ENCODE peak calls at places on chromosome 1, in six cellular contexts. One of them, this sample, is unnamed.

GRCh38 chr1:94727846-94728715 is 92.1 kb upstream of the SLC44A3 start:
- DNase-seq in lower leg skin: no peak
- DNase-seq in testis: no peak
- DNase-seq in A549: peak
- DNase-seq in heart left ventricle: peak
- DNase-seq in body of pancreas: no peak
- DNase-seq in this sample: no peak

GRCh38 chr1:1540015-1540816 is at the start of gene TMEM240:
- DNase-seq in lower leg skin: peak
- DNase-seq in testis: peak
- DNase-seq in A549: no peak
- DNase-seq in heart left ventricle: peak
- DNase-seq in body of pancreas: peak
- DNase-seq in this sample: peak

GRCh38 chr1:28509705-28510349 is 4.0 kb downstream of the RCC1 start:
- DNase-seq in lower leg skin: no peak
- DNase-seq in testis: no peak
- DNase-seq in A549: no peak
- DNase-seq in heart left ventricle: no peak
- DNase-seq in body of pancreas: no peak
- DNase-seq in this sample: no peak

GRCh38 chr1:202189919-202190715 is 3.5 kb upstream of the LGR6 start:
- DNase-seq in lower leg skin: no peak
- DNase-seq in testis: peak
- DNase-seq in A549: no peak
- DNase-seq in heart left ventricle: no peak
- DNase-seq in body of pancreas: no peak
- DNase-seq in this sample: no peak

GRCh38 chr1:160411231-160411630 is 10.9 kb downstream of the VANGL2 start:
- DNase-seq in lower leg skin: no peak
- DNase-seq in testis: no peak
- DNase-seq in A549: no peak
- DNase-seq in heart left ventricle: no peak
- DNase-seq in body of pancreas: no peak
- DNase-seq in this sample: no peak

GRCh38 chr1:231039161-231040018 is 664 bp downstream of the FAM89A start:
- DNase-seq in lower leg skin: peak
- DNase-seq in testis: peak
- DNase-seq in A549: peak
- DNase-seq in heart left ventricle: no peak
- DNase-seq in body of pancreas: peak
- DNase-seq in this sample: no peak

GRCh38 chr1:23290811-23291565 is 53.1 kb downstream of the HNRNPR start:
- DNase-seq in lower leg skin: no peak
- DNase-seq in testis: no peak
- DNase-seq in A549: no peak
- DNase-seq in heart left ventricle: no peak
- DNase-seq in body of pancreas: no peak
- DNase-seq in this sample: no peak

GRCh38 chr1:214857716-214858115 is 224.8 kb upstream of the KCNK2 start:
- DNase-seq in lower leg skin: no peak
- DNase-seq in testis: no peak
- DNase-seq in A549: no peak
- DNase-seq in heart left ventricle: no peak
- DNase-seq in body of pancreas: no peak
- DNase-seq in this sample: no peak

GRCh38 chr1:113830039-113830438 is 17.8 kb upstream of the RSBN1 start:
- DNase-seq in lower leg skin: no peak
- DNase-seq in testis: no peak
- DNase-seq in A549: no peak
- DNase-seq in heart left ventricle: no peak
- DNase-seq in body of pancreas: no peak
- DNase-seq in this sample: no peak

GRCh38 chr1:110686188-110686587 is 11.4 kb upstream of the KCNA3 start:
- DNase-seq in lower leg skin: no peak
- DNase-seq in testis: no peak
- DNase-seq in A549: no peak
- DNase-seq in heart left ventricle: no peak
- DNase-seq in body of pancreas: no peak
- DNase-seq in this sample: no peak

GRCh38 chr1:10541286-10541685 is 66.5 kb downstream of the PEX14 start:
- DNase-seq in lower leg skin: no peak
- DNase-seq in testis: no peak
- DNase-seq in A549: no peak
- DNase-seq in heart left ventricle: no peak
- DNase-seq in body of pancreas: no peak
- DNase-seq in this sample: no peak

GRCh38 chr1:238568707-238569106 is 678.0 kb upstream of the ZP4 start:
- DNase-seq in lower leg skin: no peak
- DNase-seq in testis: no peak
- DNase-seq in A549: no peak
- DNase-seq in heart left ventricle: no peak
- DNase-seq in body of pancreas: no peak
- DNase-seq in this sample: no peak

GRCh38 chr1:119702384-119702783 is 9.3 kb upstream of the PHGDH start:
- DNase-seq in lower leg skin: no peak
- DNase-seq in testis: no peak
- DNase-seq in A549: no peak
- DNase-seq in heart left ventricle: no peak
- DNase-seq in body of pancreas: no peak
- DNase-seq in this sample: no peak

GRCh38 chr1:59699227-59699847 is 115.4 kb upstream of the HOOK1 start:
- DNase-seq in lower leg skin: no peak
- DNase-seq in testis: no peak
- DNase-seq in A549: peak
- DNase-seq in heart left ventricle: no peak
- DNase-seq in body of pancreas: peak
- DNase-seq in this sample: no peak

GRCh38 chr1:37606481-37607263 is 10.9 kb upstream of the GNL2 start:
- DNase-seq in lower leg skin: peak
- DNase-seq in testis: no peak
- DNase-seq in A549: no peak
- DNase-seq in heart left ventricle: no peak
- DNase-seq in body of pancreas: no peak
- DNase-seq in this sample: peak

GRCh38 chr1:2314297-2314802 is 77.0 kb downstream of the MORN1 start:
- DNase-seq in lower leg skin: peak
- DNase-seq in testis: peak
- DNase-seq in A549: peak
- DNase-seq in heart left ventricle: peak
- DNase-seq in body of pancreas: peak
- DNase-seq in this sample: peak

GRCh38 chr1:40162791-40163441 is 1.7 kb downstream of the RLF start:
- DNase-seq in lower leg skin: no peak
- DNase-seq in testis: no peak
- DNase-seq in A549: no peak
- DNase-seq in heart left ventricle: no peak
- DNase-seq in body of pancreas: no peak
- DNase-seq in this sample: no peak

GRCh38 chr1:41902669-41903068 is 16.1 kb downstream of the HIVEP3 start:
- DNase-seq in lower leg skin: no peak
- DNase-seq in testis: no peak
- DNase-seq in A549: no peak
- DNase-seq in heart left ventricle: no peak
- DNase-seq in body of pancreas: no peak
- DNase-seq in this sample: no peak

GRCh38 chr1:3049905-3050304 is 19.1 kb upstream of the PRDM16 start:
- DNase-seq in lower leg skin: peak
- DNase-seq in testis: peak
- DNase-seq in A549: no peak
- DNase-seq in heart left ventricle: no peak
- DNase-seq in body of pancreas: no peak
- DNase-seq in this sample: no peak

DNA sequence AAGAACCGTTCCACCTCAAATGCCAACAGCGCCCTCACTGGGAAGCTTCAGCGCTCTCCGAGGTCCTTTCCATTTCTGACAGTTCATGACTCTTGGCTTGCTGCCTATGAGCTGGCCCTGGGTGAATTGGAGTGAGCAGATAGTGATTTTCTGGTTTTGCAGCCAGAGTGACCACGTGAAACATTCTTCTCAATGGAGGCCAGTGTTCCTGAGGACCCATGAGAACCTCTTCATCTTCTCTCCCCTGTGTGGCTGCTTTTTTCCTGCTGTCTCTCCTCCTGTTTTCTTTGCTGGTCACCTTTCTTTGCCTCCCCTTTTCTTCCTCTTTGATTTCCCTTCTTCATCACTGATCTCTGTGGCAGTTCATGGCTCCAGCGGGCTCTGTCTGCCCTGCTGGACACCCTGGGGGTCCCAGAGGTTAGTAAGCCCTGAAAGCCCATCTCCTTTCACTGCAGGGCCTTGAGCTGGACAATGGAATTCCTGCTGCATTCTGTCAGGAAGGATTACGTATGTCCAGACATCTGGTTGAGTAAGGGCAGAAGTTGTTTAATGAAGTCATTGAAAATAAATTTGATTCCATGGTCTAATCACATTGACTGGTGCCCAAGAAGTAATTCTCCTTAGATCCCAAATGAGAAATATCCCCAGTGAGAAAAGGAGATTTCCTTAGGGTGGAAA is 29.9 kb downstream of the VASH2 start:
- DNase-seq in lower leg skin: peak
- DNase-seq in testis: peak
- DNase-seq in A549: no peak
- DNase-seq in heart left ventricle: peak
- DNase-seq in body of pancreas: peak
- DNase-seq in this sample: no peak
- TF ChIP-seq POLR2A in lower leg skin: no peak
- TF ChIP-seq POLR2A in testis: no peak
- TF ChIP-seq POLR2A in A549: no peak
- TF ChIP-seq POLR2A in heart left ventricle: no peak
- TF ChIP-seq POLR2A in body of pancreas: no peak
- TF ChIP-seq POLR2A in this sample: no peak

GRCh38 chr1:174157157-174157806 is 2.0 kb upstream of the RABGAP1L start:
- DNase-seq in lower leg skin: no peak
- DNase-seq in testis: no peak
- DNase-seq in A549: no peak
- DNase-seq in heart left ventricle: no peak
- DNase-seq in body of pancreas: no peak
- DNase-seq in this sample: no peak

GRCh38 chr1:174160109-174160473 is 771 bp downstream of the RABGAP1L start:
- DNase-seq in lower leg skin: peak
- DNase-seq in testis: peak
- DNase-seq in A549: peak
- DNase-seq in heart left ventricle: peak
- DNase-seq in body of pancreas: peak
- DNase-seq in this sample: peak

GRCh38 chr1:174160603-174161002 is 1.3 kb downstream of the RABGAP1L start:
- DNase-seq in lower leg skin: no peak
- DNase-seq in testis: no peak
- DNase-seq in A549: no peak
- DNase-seq in heart left ventricle: no peak
- DNase-seq in body of pancreas: no peak
- DNase-seq in this sample: no peak

GRCh38 chr1:174158767-174159252 is 510 bp upstream of the RABGAP1L start:
- DNase-seq in lower leg skin: no peak
- DNase-seq in testis: no peak
- DNase-seq in A549: peak
- DNase-seq in heart left ventricle: no peak
- DNase-seq in body of pancreas: no peak
- DNase-seq in this sample: no peak

DNA sequence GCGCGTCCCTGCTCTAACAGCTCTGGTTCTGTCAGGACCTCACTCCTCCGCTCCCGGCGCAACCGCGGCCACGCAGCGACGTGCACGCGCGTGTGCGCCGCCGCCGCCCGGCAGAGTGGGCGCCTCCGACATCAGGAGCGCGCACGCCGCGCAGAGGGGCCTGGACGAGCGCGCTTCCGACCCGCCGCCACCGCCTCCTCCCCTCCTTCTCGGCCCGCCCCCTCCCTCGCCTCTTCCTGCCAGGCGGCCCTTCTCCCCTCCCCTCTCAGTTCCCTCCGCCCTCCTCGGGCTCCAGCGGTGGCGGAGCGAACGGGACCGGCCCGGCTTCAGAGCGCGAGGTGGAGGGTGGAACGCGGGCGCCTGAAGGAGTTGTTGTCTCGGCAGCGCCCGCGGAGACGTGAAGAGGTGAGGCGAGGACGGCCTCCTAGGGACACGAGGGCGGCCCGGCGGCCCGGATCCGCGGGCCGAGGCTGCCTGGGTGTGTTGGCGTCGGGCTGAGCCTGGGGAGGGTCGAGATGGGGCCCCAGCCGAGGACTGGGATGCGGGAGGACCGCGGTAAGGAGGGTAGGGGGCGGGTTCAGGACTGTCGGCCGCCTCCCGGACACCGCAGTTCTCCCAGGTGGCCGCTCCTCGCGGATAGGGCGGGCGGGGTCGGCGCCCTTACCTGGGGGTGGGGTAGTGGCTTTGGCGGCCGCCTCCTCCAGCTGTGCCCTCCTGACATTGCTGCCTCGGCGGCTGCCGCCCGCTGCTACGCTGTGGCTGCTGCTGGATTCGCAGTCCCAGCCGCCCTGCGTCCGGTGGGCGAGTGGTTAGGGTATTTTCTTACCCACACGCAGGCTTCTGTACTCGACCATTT is at the start of gene RABGAP1L:
- DNase-seq in lower leg skin: peak
- DNase-seq in testis: peak
- DNase-seq in A549: peak
- DNase-seq in heart left ventricle: peak
- DNase-seq in body of pancreas: peak
- DNase-seq in this sample: peak
- TF ChIP-seq POLR2A in lower leg skin: no peak
- TF ChIP-seq POLR2A in testis: peak
- TF ChIP-seq POLR2A in A549: peak
- TF ChIP-seq POLR2A in heart left ventricle: peak
- TF ChIP-seq POLR2A in body of pancreas: peak
- TF ChIP-seq POLR2A in this sample: peak

DNA sequence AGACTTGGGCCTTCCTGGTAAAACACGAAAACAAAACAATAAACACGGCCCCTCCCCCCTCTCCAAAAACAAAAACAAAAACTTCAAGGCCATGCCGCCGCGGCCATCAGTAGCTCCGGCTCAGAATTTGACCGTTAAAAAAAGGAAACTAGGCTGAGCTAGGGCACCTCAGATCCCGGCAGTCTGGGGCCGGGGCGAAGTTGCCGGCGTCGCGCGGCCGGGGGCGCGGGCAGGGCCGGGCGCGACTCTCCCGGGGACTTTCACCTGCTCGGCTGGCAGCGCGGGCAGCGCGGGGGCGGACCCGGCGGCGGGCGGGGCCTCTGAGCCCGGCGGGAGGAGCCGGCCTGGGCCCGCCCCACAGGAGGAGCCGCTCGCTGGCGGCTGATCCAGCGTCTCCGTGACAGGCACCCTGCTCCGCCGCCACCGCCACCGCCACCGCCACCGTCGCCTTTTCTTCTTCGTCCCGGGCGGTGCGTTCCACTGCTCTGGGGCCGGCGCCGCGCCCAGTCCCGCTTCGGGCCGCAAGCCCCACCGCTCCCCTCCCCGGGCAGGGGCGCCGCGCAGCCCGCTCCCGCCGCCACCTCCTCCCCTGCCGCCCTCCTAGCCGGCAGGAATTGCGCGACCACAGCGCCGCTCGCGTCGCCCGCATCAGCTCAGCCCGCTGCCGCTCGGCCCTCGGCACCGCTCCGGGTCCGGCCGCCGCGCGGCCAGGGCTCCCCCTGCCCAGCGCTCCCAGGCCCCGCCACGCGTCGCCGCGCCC is at the start of gene NOS1AP:
- DNase-seq in lower leg skin: peak
- DNase-seq in testis: peak
- DNase-seq in A549: peak
- DNase-seq in heart left ventricle: peak
- DNase-seq in body of pancreas: peak
- DNase-seq in this sample: peak
- TF ChIP-seq POLR2A in lower leg skin: no peak
- TF ChIP-seq POLR2A in testis: no peak
- TF ChIP-seq POLR2A in A549: no peak
- TF ChIP-seq POLR2A in heart left ventricle: peak
- TF ChIP-seq POLR2A in body of pancreas: peak
- TF ChIP-seq POLR2A in this sample: peak

GRCh38 chr1:116540088-116540487 is 30.7 kb downstream of the CD58 start:
- DNase-seq in lower leg skin: no peak
- DNase-seq in testis: no peak
- DNase-seq in A549: no peak
- DNase-seq in heart left ventricle: no peak
- DNase-seq in body of pancreas: no peak
- DNase-seq in this sample: no peak
- TF ChIP-seq POLR2A in lower leg skin: no peak
- TF ChIP-seq POLR2A in testis: no peak
- TF ChIP-seq POLR2A in A549: no peak
- TF ChIP-seq POLR2A in heart left ventricle: no peak
- TF ChIP-seq POLR2A in body of pancreas: no peak
- TF ChIP-seq POLR2A in this sample: no peak

This sample was measured in uterus.